ENCODE peak calls at places on chromosomes 5 and 9, in nine cellular contexts. B is IMR-90; T is CD4-positive, alpha-beta T cell; S is BJ; Y is neural crest cell; J is PC-9; R is glutamatergic neuron; W is left ventricle myocardium inferior; K is fibroblast of pulmonary artery. D is an unnamed sample.

GRCh38 chr9:34693560-34693959 is 2.5 kb upstream of the CCL19 start:
- DNase-seq in J (no peak), T (no peak), B (no peak), S (no peak), W (no peak), K (no peak), Y (no peak), R (no peak), D (no peak)

GRCh38 chr9:98565152-98566135 is 143.3 kb downstream of the GABBR2 start:
- DNase-seq in J (no peak), W (no peak), Y (no peak), S (no peak), K (no peak), R (no peak), T (no peak), B (no peak), D (no peak)

GRCh38 chr5:12354686-12355085 is 450.4 kb upstream of the CTNND2 start:
- DNase-seq in B (no peak), J (no peak), K (no peak), R (no peak), Y (no peak), S (no peak), W (no peak), T (no peak), D (no peak)

GRCh38 chr9:136342191-136343120 is 15.1 kb downstream of the GPSM1 start:
- DNase-seq in B (peak; percentile 83), J (peak; percentile 51), R (peak; percentile 87), T (peak; percentile 42), K (peak; percentile 71), Y (peak; percentile 95), S (no peak), W (peak; percentile 87), D (peak; percentile 94)

GRCh38 chr9:129497064-129497836 is 123.7 kb downstream of the C9orf50 start:
- DNase-seq in T (no peak), B (no peak), Y (no peak), R (peak; percentile 74), K (no peak), W (peak; percentile 47), S (no peak), J (no peak), D (peak; percentile 72)

GRCh38 chr9:70607926-70608325 is 193.5 kb upstream of the KLF9 start:
- DNase-seq in W (no peak), S (no peak), Y (no peak), R (no peak), T (no peak), K (no peak), J (no peak), B (no peak), D (peak; percentile 29)

GRCh38 chr5:173114536-173114935 is 29.8 kb upstream of the BNIP1 start:
- DNase-seq in Y (no peak), K (peak; percentile 18), W (no peak), S (no peak), B (no peak), T (no peak), J (no peak), R (no peak), D (no peak)

GRCh38 chr9:84140535-84141101 is 160.0 kb downstream of the RMI1 start:
- DNase-seq in S (no peak), K (peak; percentile 19), W (no peak), R (peak; percentile 51), B (peak; percentile 18), J (no peak), T (no peak), Y (no peak), D (no peak)

GRCh38 chr5:6598351-6598900 is 34.4 kb downstream of the NSUN2 start:
- DNase-seq in R (no peak), Y (no peak), S (no peak), J (no peak), T (no peak), K (peak; percentile 62), B (peak; percentile 11), W (no peak), D (no peak)

GRCh38 chr5:176693477-176693851 is 46.2 kb downstream of the TSPAN17 start:
- DNase-seq in R (no peak), T (no peak), K (peak; percentile 31), J (no peak), S (no peak), W (no peak), Y (no peak), B (no peak), D (no peak)

GRCh38 chr5:68689010-68689409 is 404.8 kb upstream of the SLC30A5 start:
- DNase-seq in J (no peak), B (no peak), R (no peak), T (no peak), W (no peak), K (no peak), S (no peak), Y (no peak), D (no peak)

GRCh38 chr5:2283481-2284045 is 400.8 kb upstream of the IRX4 start:
- DNase-seq in T (no peak), Y (no peak), K (no peak), B (no peak), J (no peak), W (no peak), R (no peak), S (no peak), D (no peak)

GRCh38 chr5:170546257-170546656 is 42.4 kb downstream of the KCNIP1 start:
- DNase-seq in R (no peak), Y (no peak), K (no peak), S (no peak), B (no peak), W (peak; percentile 32), T (no peak), J (no peak), D (no peak)

GRCh38 chr5:135553688-135554462 is 18.1 kb upstream of the NEUROG1 start:
- DNase-seq in J (no peak), K (peak; percentile 14), B (peak; percentile 7), Y (no peak), S (no peak), W (no peak), T (no peak), R (peak; percentile 42), D (no peak)

GRCh38 chr5:98474802-98475201 is 298.7 kb upstream of the RGMB start:
- DNase-seq in W (no peak), R (no peak), Y (no peak), B (no peak), K (peak; percentile 38), S (no peak), T (no peak), J (no peak), D (no peak)

GRCh38 chr5:3597727-3598082 is 2.1 kb downstream of the IRX1 start:
- DNase-seq in K (no peak), W (no peak), J (no peak), R (no peak), B (no peak), Y (no peak), T (no peak), S (no peak), D (no peak)

GRCh38 chr5:95178046-95178651 is 106.7 kb downstream of the MCTP1 start:
- DNase-seq in W (no peak), Y (peak; percentile 25), T (no peak), J (no peak), S (no peak), B (no peak), R (peak; percentile 49), K (peak; percentile 17), D (no peak)

GRCh38 chr9:137376386-137376785 is 46.6 kb downstream of the EXD3 start:
- DNase-seq in Y (no peak), T (no peak), W (no peak), S (no peak), K (no peak), B (no peak), R (no peak), J (no peak), D (no peak)

GRCh38 chr9:37667706-37668672 is 17.2 kb downstream of the FRMPD1 start:
- DNase-seq in R (peak; percentile 32), J (no peak), T (no peak), W (no peak), S (no peak), B (no peak), Y (no peak), K (no peak), D (no peak)
- TF ChIP-seq CTCF in R (peak; percentile 25), J (no peak), T (no peak), W (peak; percentile 46), S (peak; percentile 8), B (no peak), Y (peak; percentile 23), K (peak; percentile 13), D (no peak)

DNA sequence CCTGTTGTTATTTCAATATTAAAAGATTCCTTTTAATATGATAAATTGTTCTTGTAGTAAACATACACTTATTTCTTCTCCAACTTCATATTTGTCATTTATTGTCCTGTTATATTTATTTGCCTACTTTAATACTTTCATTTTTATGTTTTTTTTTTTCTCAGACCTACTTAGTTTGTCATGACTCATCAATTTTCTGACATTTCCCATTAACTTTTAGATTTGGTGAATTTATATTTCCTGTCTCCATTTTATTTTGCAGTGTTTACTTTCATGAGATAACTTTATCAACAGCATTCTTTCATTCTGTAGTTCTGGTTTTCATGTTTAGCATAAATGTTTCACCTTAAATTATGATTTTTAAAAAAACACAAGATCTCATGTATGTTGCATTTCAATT is 788.7 kb downstream of the EFNA5 start:
- DNase-seq in W (no peak), J (no peak), K (no peak), R (no peak), Y (no peak), S (no peak), T (no peak), B (no peak), D (no peak)
- TF ChIP-seq CTCF in W (no peak), J (no peak), K (no peak), R (no peak), Y (no peak), S (no peak), T (no peak), B (no peak), D (no peak)

GRCh38 chr9:109250311-109250741 is 70.5 kb downstream of the EPB41L4B start:
- DNase-seq in B (no peak), R (no peak), S (no peak), T (no peak), K (no peak), W (no peak), J (no peak), Y (no peak), D (no peak)

GRCh38 chr9:109248133-109248581 is 72.7 kb downstream of the EPB41L4B start:
- DNase-seq in Y (no peak), B (peak; percentile 57), S (no peak), K (peak; percentile 15), R (no peak), T (no peak), W (no peak), J (no peak), D (no peak)

GRCh38 chr9:109251080-109251775 is 69.6 kb downstream of the EPB41L4B start:
- DNase-seq in J (peak; percentile 90), K (peak; percentile 69), S (no peak), W (no peak), Y (no peak), T (no peak), R (no peak), B (peak; percentile 65), D (peak; percentile 61)

GRCh38 chr9:109250771-109251079 is 70.1 kb downstream of the EPB41L4B start:
- DNase-seq in W (no peak), Y (no peak), K (no peak), R (no peak), J (no peak), B (no peak), S (no peak), T (no peak), D (no peak)

GRCh38 chr9:109249615-109250014 is 71.2 kb downstream of the EPB41L4B start:
- DNase-seq in W (no peak), Y (no peak), R (peak; percentile 54), K (no peak), B (no peak), S (no peak), J (no peak), T (no peak), D (no peak)
- TF ChIP-seq CTCF in W (no peak), Y (no peak), R (peak; percentile 33), K (no peak), B (no peak), S (no peak), J (no peak), T (no peak), D (no peak)

GRCh38 chr9:88218721-88219120 is 80.4 kb upstream of the SPATA31C2 start:
- DNase-seq in W (no peak), J (no peak), K (peak; percentile 23), S (no peak), T (no peak), Y (no peak), B (peak; percentile 80), R (no peak), D (no peak)
- TF ChIP-seq CTCF in W (no peak), J (no peak), K (no peak), S (no peak), T (no peak), Y (no peak), B (no peak), R (no peak), D (no peak)

D was measured in adrenal gland.